ENCODE peak calls at places on chromosome 4, in five cellular contexts. One of them, this sample, is unnamed.
A peak's percentile ranks its signal among the peaks of the same experiment; 100 is the strongest.

GRCh38 chr4:26131711-26132110 is 189.1 kb upstream of the RBPJ start:
- DNase-seq in endothelial cell of umbilical vein: no peak
- DNase-seq in HCT116: no peak
- DNase-seq in HepG2: no peak
- DNase-seq in A549: no peak
- DNase-seq in this sample: no peak

GRCh38 chr4:2756691-2757350 is 685 bp upstream of the TNIP2 start:
- DNase-seq in A549: no peak
- DNase-seq in HepG2: no peak
- DNase-seq in endothelial cell of umbilical vein: no peak
- DNase-seq in HCT116: no peak
- DNase-seq in this sample: no peak

GRCh38 chr4:7428261-7429068 is 6.3 kb downstream of the PSAPL1 start:
- DNase-seq in HepG2: no peak
- DNase-seq in A549: no peak
- DNase-seq in HCT116: no peak
- DNase-seq in endothelial cell of umbilical vein: no peak
- DNase-seq in this sample: no peak

GRCh38 chr4:163744861-163745260 is 250.4 kb downstream of the TMA16 start:
- DNase-seq in HCT116: no peak
- DNase-seq in endothelial cell of umbilical vein: no peak
- DNase-seq in HepG2: no peak
- DNase-seq in A549: no peak
- DNase-seq in this sample: no peak

GRCh38 chr4:167826281-167826680 is 266.1 kb upstream of the ANXA10 start:
- DNase-seq in A549: no peak
- DNase-seq in endothelial cell of umbilical vein: peak; percentile 3
- DNase-seq in HCT116: no peak
- DNase-seq in HepG2: no peak
- DNase-seq in this sample: peak; percentile 12

GRCh38 chr4:121728798-121729226 is 32.0 kb upstream of the ANXA5 start:
- DNase-seq in A549: peak; percentile 21
- DNase-seq in endothelial cell of umbilical vein: peak; percentile 38
- DNase-seq in HepG2: no peak
- DNase-seq in HCT116: no peak
- DNase-seq in this sample: no peak

GRCh38 chr4:99811850-99812249 is 4.8 kb upstream of the DAPP1 start:
- DNase-seq in endothelial cell of umbilical vein: peak; percentile 40
- DNase-seq in A549: peak; percentile 21
- DNase-seq in HepG2: peak; percentile 15
- DNase-seq in HCT116: peak; percentile 33
- DNase-seq in this sample: peak; percentile 75

GRCh38 chr4:84852081-84852480 is 114.4 kb downstream of the WDFY3 start:
- DNase-seq in A549: no peak
- DNase-seq in HCT116: peak; percentile 22
- DNase-seq in endothelial cell of umbilical vein: peak; percentile 92
- DNase-seq in HepG2: no peak
- DNase-seq in this sample: no peak

GRCh38 chr4:125085-125820 is 952 bp downstream of the ZNF718 start:
- DNase-seq in HepG2: no peak
- DNase-seq in A549: peak; percentile 38
- DNase-seq in endothelial cell of umbilical vein: no peak
- DNase-seq in HCT116: no peak
- DNase-seq in this sample: peak; percentile 66

GRCh38 chr4:13523105-13523477 is 21.2 kb downstream of the NKX3-2 start:
- DNase-seq in endothelial cell of umbilical vein: no peak
- DNase-seq in HCT116: no peak
- DNase-seq in A549: no peak
- DNase-seq in HepG2: no peak
- DNase-seq in this sample: no peak

GRCh38 chr4:90207887-90208454 is 80.8 kb downstream of the CCSER1 start:
- DNase-seq in HepG2: no peak
- DNase-seq in HCT116: no peak
- DNase-seq in A549: no peak
- DNase-seq in endothelial cell of umbilical vein: no peak
- DNase-seq in this sample: no peak

GRCh38 chr4:21191304-21191703 is 491.0 kb downstream of the PACRGL start:
- DNase-seq in endothelial cell of umbilical vein: no peak
- DNase-seq in HCT116: no peak
- DNase-seq in A549: no peak
- DNase-seq in HepG2: no peak
- DNase-seq in this sample: no peak

GRCh38 chr4:63717384-63717783 is 691.9 kb downstream of the TECRL start:
- DNase-seq in HepG2: peak; percentile 21
- DNase-seq in HCT116: no peak
- DNase-seq in endothelial cell of umbilical vein: no peak
- DNase-seq in A549: peak; percentile 45
- DNase-seq in this sample: peak; percentile 34

GRCh38 chr4:166312166-166312565 is 439.1 kb downstream of the TLL1 start:
- DNase-seq in A549: no peak
- DNase-seq in HepG2: no peak
- DNase-seq in endothelial cell of umbilical vein: no peak
- DNase-seq in HCT116: no peak
- DNase-seq in this sample: no peak

GRCh38 chr4:86630629-86631028 is 36.5 kb downstream of the PTPN13 start:
- DNase-seq in HepG2: no peak
- DNase-seq in endothelial cell of umbilical vein: no peak
- DNase-seq in A549: no peak
- DNase-seq in HCT116: no peak
- DNase-seq in this sample: no peak

GRCh38 chr4:19729873-19730735 is 521.6 kb upstream of the SLIT2 start:
- DNase-seq in A549: no peak
- DNase-seq in endothelial cell of umbilical vein: peak; percentile 86
- DNase-seq in HepG2: no peak
- DNase-seq in HCT116: no peak
- DNase-seq in this sample: peak; percentile 57

GRCh38 chr4:184283659-184284335 is 66.1 kb upstream of the ENPP6 start:
- DNase-seq in HCT116: no peak
- DNase-seq in A549: no peak
- DNase-seq in endothelial cell of umbilical vein: no peak
- DNase-seq in HepG2: no peak
- DNase-seq in this sample: no peak

GRCh38 chr4:153205028-153205648 is 895 bp downstream of the TRIM2 start:
- DNase-seq in HepG2: peak; percentile 45
- DNase-seq in endothelial cell of umbilical vein: no peak
- DNase-seq in A549: no peak
- DNase-seq in HCT116: no peak
- DNase-seq in this sample: no peak

GRCh38 chr4:7823416-7823824 is 116.2 kb downstream of the AFAP1 start:
- DNase-seq in A549: peak; percentile 51
- DNase-seq in endothelial cell of umbilical vein: peak; percentile 66
- DNase-seq in HepG2: peak; percentile 66
- DNase-seq in HCT116: no peak
- DNase-seq in this sample: no peak

GRCh38 chr4:114040319-114041116 is 61.1 kb upstream of the ARSJ start:
- DNase-seq in endothelial cell of umbilical vein: no peak
- DNase-seq in HepG2: no peak
- DNase-seq in A549: no peak
- DNase-seq in HCT116: no peak
- DNase-seq in this sample: peak; percentile 3

GRCh38 chr4:120856294-120856693 is 66.2 kb downstream of the PRDM5 start:
- DNase-seq in endothelial cell of umbilical vein: no peak
- DNase-seq in A549: no peak
- DNase-seq in HepG2: no peak
- DNase-seq in HCT116: no peak
- DNase-seq in this sample: no peak

GRCh38 chr4:183758006-183758734 is 99.1 kb downstream of the TRAPPC11 start:
- DNase-seq in HepG2: no peak
- DNase-seq in HCT116: no peak
- DNase-seq in endothelial cell of umbilical vein: no peak
- DNase-seq in A549: peak; percentile 17
- DNase-seq in this sample: no peak

GRCh38 chr4:55733874-55734437 is 85.6 kb upstream of the EXOC1L start:
- DNase-seq in HepG2: peak; percentile 8
- DNase-seq in endothelial cell of umbilical vein: peak; percentile 57
- DNase-seq in A549: peak; percentile 56
- DNase-seq in HCT116: peak; percentile 83
- DNase-seq in this sample: peak; percentile 8

GRCh38 chr4:18318682-18319410 is 297.3 kb upstream of the LCORL start:
- DNase-seq in endothelial cell of umbilical vein: peak; percentile 91
- DNase-seq in HepG2: no peak
- DNase-seq in HCT116: no peak
- DNase-seq in A549: no peak
- DNase-seq in this sample: no peak
- TF ChIP-seq POLR2A in endothelial cell of umbilical vein: no peak
- TF ChIP-seq POLR2A in HepG2: no peak
- TF ChIP-seq POLR2A in HCT116: no peak
- TF ChIP-seq POLR2A in A549: no peak
- TF ChIP-seq POLR2A in this sample: no peak

GRCh38 chr4:15920723-15921591 is 17.6 kb downstream of the FGFBP1 start:
- DNase-seq in A549: peak; percentile 90
- DNase-seq in HepG2: no peak
- DNase-seq in endothelial cell of umbilical vein: peak; percentile 89
- DNase-seq in HCT116: peak; percentile 89
- DNase-seq in this sample: no peak
- TF ChIP-seq MAX in A549: peak; percentile 50
- TF ChIP-seq MAX in HepG2: no peak
- TF ChIP-seq MAX in endothelial cell of umbilical vein: no peak
- TF ChIP-seq MAX in HCT116: no peak
- TF ChIP-seq MAX in this sample: no peak

GRCh38 chr4:38664704-38665401 is 854 bp downstream of the KLF3 start:
- DNase-seq in A549: peak; percentile 62
- DNase-seq in endothelial cell of umbilical vein: peak; percentile 67
- DNase-seq in HCT116: no peak
- DNase-seq in HepG2: peak; percentile 52
- DNase-seq in this sample: peak; percentile 74
- TF ChIP-seq POLR2A in A549: no peak
- TF ChIP-seq POLR2A in endothelial cell of umbilical vein: no peak
- TF ChIP-seq POLR2A in HCT116: no peak
- TF ChIP-seq POLR2A in HepG2: peak; percentile 35
- TF ChIP-seq POLR2A in this sample: no peak

DNA sequence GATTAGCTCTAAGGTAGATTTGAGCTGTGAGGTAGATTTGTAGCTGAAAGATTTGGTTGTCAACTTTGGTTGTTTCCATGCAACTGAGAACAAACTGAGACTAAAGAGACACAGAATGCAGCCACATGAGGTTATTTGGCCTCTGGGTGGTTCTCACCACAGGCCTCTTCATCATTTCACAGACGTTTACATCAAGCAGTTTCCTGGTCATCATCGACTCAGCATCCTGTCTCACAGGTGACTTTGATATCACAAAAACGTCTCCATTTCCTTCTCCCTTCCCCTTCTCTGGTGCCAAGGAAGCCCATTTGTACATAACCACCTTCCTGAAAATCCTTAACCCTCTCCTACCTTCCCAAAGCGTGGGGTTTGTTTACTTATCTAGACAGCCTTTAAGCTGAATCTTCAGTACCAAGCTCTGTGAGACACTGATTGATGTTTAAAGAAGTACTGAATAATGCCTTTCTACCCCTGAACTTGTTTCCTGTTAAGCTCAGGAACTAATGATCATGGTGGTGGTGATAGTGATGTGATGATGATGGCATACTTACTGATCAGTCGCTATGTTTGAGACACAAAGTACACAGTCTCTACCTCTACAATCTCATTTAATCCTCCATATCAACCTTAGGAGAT is 81.9 kb downstream of the FAM114A1 start:
- DNase-seq in HepG2: no peak
- DNase-seq in HCT116: no peak
- DNase-seq in endothelial cell of umbilical vein: peak; percentile 16
- DNase-seq in A549: no peak
- DNase-seq in this sample: no peak
- TF ChIP-seq MAX in HepG2: no peak
- TF ChIP-seq MAX in HCT116: no peak
- TF ChIP-seq MAX in endothelial cell of umbilical vein: no peak
- TF ChIP-seq MAX in A549: no peak
- TF ChIP-seq MAX in this sample: no peak

GRCh38 chr4:168831919-168832745 is 177.9 kb downstream of the CBR4 start:
- DNase-seq in A549: peak; percentile 77
- DNase-seq in endothelial cell of umbilical vein: peak; percentile 78
- DNase-seq in HCT116: peak; percentile 32
- DNase-seq in HepG2: peak; percentile 23
- DNase-seq in this sample: peak; percentile 53
- TF ChIP-seq POLR2A in A549: peak; percentile 92
- TF ChIP-seq POLR2A in endothelial cell of umbilical vein: peak; percentile 94
- TF ChIP-seq POLR2A in HCT116: peak; percentile 90
- TF ChIP-seq POLR2A in HepG2: no peak
- TF ChIP-seq POLR2A in this sample: no peak

DNA sequence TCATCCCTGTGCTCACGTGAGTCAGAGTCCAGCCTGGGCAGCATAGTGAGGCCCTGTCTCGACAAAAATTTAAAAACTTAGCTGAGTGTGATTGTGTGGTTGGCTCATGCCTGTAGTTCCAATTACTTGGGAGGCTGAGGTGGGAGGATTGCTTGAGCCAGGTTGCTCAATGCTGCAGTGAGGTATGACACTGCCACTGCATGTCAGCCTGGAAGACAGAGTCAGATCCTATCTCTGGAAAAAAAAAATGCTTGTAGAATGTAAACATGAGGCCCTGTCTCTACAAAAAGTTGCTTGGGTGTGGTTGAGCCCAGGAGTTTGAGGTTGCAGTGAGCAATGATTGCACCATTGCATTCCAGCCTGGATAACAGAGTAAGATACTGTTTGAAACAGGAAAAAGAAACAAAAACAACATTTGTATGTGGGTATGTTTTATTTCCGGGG is 11.3 kb upstream of the YTHDC1 start:
- DNase-seq in HCT116: no peak
- DNase-seq in A549: peak; percentile 54
- DNase-seq in endothelial cell of umbilical vein: no peak
- DNase-seq in HepG2: peak; percentile 76
- DNase-seq in this sample: peak; percentile 8
- TF ChIP-seq MAX in HCT116: no peak
- TF ChIP-seq MAX in A549: no peak
- TF ChIP-seq MAX in endothelial cell of umbilical vein: no peak
- TF ChIP-seq MAX in HepG2: peak; percentile 13
- TF ChIP-seq MAX in this sample: no peak

GRCh38 chr4:112522389-112522788 is 6.4 kb upstream of the NEUROG2 start:
- DNase-seq in HCT116: no peak
- DNase-seq in endothelial cell of umbilical vein: no peak
- DNase-seq in A549: no peak
- DNase-seq in HepG2: no peak
- DNase-seq in this sample: no peak
- TF ChIP-seq POLR2A in HCT116: no peak
- TF ChIP-seq POLR2A in endothelial cell of umbilical vein: no peak
- TF ChIP-seq POLR2A in A549: no peak
- TF ChIP-seq POLR2A in HepG2: no peak
- TF ChIP-seq POLR2A in this sample: no peak